ENCODE peak calls at places on chromosomes 4 and X, in six cellular contexts. One of them, this sample, is unnamed. For H3K9me3, the result is how much of the 10 kb centered on the place peaks cover.

GRCh38 chrX:135087867-135088266 is 32.5 kb downstream of the ETDB start:
- DNase-seq in OCI-LY7: no peak
- DNase-seq in neuronal stem cell: no peak
- DNase-seq in upper lobe of right lung: no peak
- DNase-seq in psoas muscle: no peak
- DNase-seq in AG04450: no peak
- DNase-seq in this sample: no peak

GRCh38 chr4:174626310-174627022 is 104.2 kb upstream of the HPGD start:
- DNase-seq in OCI-LY7: no peak
- DNase-seq in neuronal stem cell: no peak
- DNase-seq in upper lobe of right lung: no peak
- DNase-seq in psoas muscle: no peak
- DNase-seq in AG04450: no peak
- DNase-seq in this sample: no peak

GRCh38 chr4:90127223-90127705 is at the start of gene CCSER1:
- DNase-seq in OCI-LY7: no peak
- DNase-seq in neuronal stem cell: peak
- DNase-seq in upper lobe of right lung: peak
- DNase-seq in psoas muscle: peak
- DNase-seq in AG04450: no peak
- DNase-seq in this sample: peak

GRCh38 chrX:63275127-63275526 is 76.0 kb downstream of the SPIN4 start:
- DNase-seq in OCI-LY7: peak
- DNase-seq in neuronal stem cell: no peak
- DNase-seq in upper lobe of right lung: no peak
- DNase-seq in psoas muscle: no peak
- DNase-seq in AG04450: no peak
- DNase-seq in this sample: no peak

GRCh38 chrX:6574762-6575161 is 39.8 kb upstream of the VCX3A start:
- DNase-seq in OCI-LY7: peak
- DNase-seq in neuronal stem cell: no peak
- DNase-seq in upper lobe of right lung: no peak
- DNase-seq in psoas muscle: no peak
- DNase-seq in AG04450: no peak
- DNase-seq in this sample: no peak

GRCh38 chr4:37244583-37245390 is at the start of gene NWD2:
- DNase-seq in OCI-LY7: no peak
- DNase-seq in neuronal stem cell: peak
- DNase-seq in upper lobe of right lung: no peak
- DNase-seq in psoas muscle: no peak
- DNase-seq in AG04450: no peak
- DNase-seq in this sample: no peak

GRCh38 chr4:112982677-112983076 is 66.8 kb upstream of the ANK2 start:
- DNase-seq in OCI-LY7: no peak
- DNase-seq in neuronal stem cell: no peak
- DNase-seq in upper lobe of right lung: no peak
- DNase-seq in psoas muscle: no peak
- DNase-seq in AG04450: no peak
- DNase-seq in this sample: no peak

GRCh38 chr4:7771056-7771455 is 168.6 kb downstream of the AFAP1 start:
- DNase-seq in OCI-LY7: no peak
- DNase-seq in neuronal stem cell: no peak
- DNase-seq in upper lobe of right lung: peak
- DNase-seq in psoas muscle: no peak
- DNase-seq in AG04450: no peak
- DNase-seq in this sample: no peak

GRCh38 chrX:29040160-29040559 is 452.9 kb downstream of the IL1RAPL1 start:
- DNase-seq in OCI-LY7: no peak
- DNase-seq in neuronal stem cell: no peak
- DNase-seq in upper lobe of right lung: no peak
- DNase-seq in psoas muscle: no peak
- DNase-seq in AG04450: no peak
- DNase-seq in this sample: no peak

GRCh38 chr4:1356181-1356998 is 9.4 kb downstream of the UVSSA start:
- DNase-seq in OCI-LY7: peak
- DNase-seq in neuronal stem cell: peak
- DNase-seq in upper lobe of right lung: no peak
- DNase-seq in psoas muscle: peak
- DNase-seq in AG04450: no peak
- DNase-seq in this sample: peak

GRCh38 chr4:98728871-98729270 is 70.5 kb upstream of the TSPAN5 start:
- DNase-seq in OCI-LY7: no peak
- DNase-seq in neuronal stem cell: no peak
- DNase-seq in upper lobe of right lung: no peak
- DNase-seq in psoas muscle: no peak
- DNase-seq in AG04450: no peak
- DNase-seq in this sample: no peak
- H3K4me3 ChIP-seq in OCI-LY7: no peak
- H3K4me3 ChIP-seq in neuronal stem cell: no peak
- H3K4me3 ChIP-seq in upper lobe of right lung: no peak
- H3K4me3 ChIP-seq in psoas muscle: no peak
- H3K4me3 ChIP-seq in AG04450: no peak
- H3K4me3 ChIP-seq in this sample: no peak

GRCh38 chr4:168569909-168570276 is 73.0 kb downstream of the PALLD start:
- DNase-seq in OCI-LY7: no peak
- DNase-seq in neuronal stem cell: no peak
- DNase-seq in upper lobe of right lung: no peak
- DNase-seq in psoas muscle: no peak
- DNase-seq in AG04450: no peak
- DNase-seq in this sample: no peak
- H3K9me3 ChIP-seq in OCI-LY7: under half
- H3K9me3 ChIP-seq in neuronal stem cell: under half
- H3K9me3 ChIP-seq in upper lobe of right lung: under half
- H3K9me3 ChIP-seq in psoas muscle: under half
- H3K9me3 ChIP-seq in AG04450: under half
- H3K9me3 ChIP-seq in this sample: under half

GRCh38 chr4:86279247-86279960 is 80.4 kb downstream of the MAPK10 start:
- DNase-seq in OCI-LY7: no peak
- DNase-seq in neuronal stem cell: peak
- DNase-seq in upper lobe of right lung: no peak
- DNase-seq in psoas muscle: no peak
- DNase-seq in AG04450: no peak
- DNase-seq in this sample: no peak

GRCh38 chr4:86274642-86275041 is 85.2 kb downstream of the MAPK10 start:
- DNase-seq in OCI-LY7: no peak
- DNase-seq in neuronal stem cell: no peak
- DNase-seq in upper lobe of right lung: no peak
- DNase-seq in psoas muscle: no peak
- DNase-seq in AG04450: no peak
- DNase-seq in this sample: no peak

GRCh38 chr4:86283341-86283740 is 76.5 kb downstream of the MAPK10 start:
- DNase-seq in OCI-LY7: no peak
- DNase-seq in neuronal stem cell: no peak
- DNase-seq in upper lobe of right lung: no peak
- DNase-seq in psoas muscle: no peak
- DNase-seq in AG04450: no peak
- DNase-seq in this sample: no peak

GRCh38 chr4:86280246-86280645 is 79.6 kb downstream of the MAPK10 start:
- DNase-seq in OCI-LY7: no peak
- DNase-seq in neuronal stem cell: no peak
- DNase-seq in upper lobe of right lung: no peak
- DNase-seq in psoas muscle: no peak
- DNase-seq in AG04450: no peak
- DNase-seq in this sample: no peak
- H3K4me3 ChIP-seq in OCI-LY7: no peak
- H3K4me3 ChIP-seq in neuronal stem cell: no peak
- H3K4me3 ChIP-seq in upper lobe of right lung: no peak
- H3K4me3 ChIP-seq in psoas muscle: no peak
- H3K4me3 ChIP-seq in AG04450: no peak
- H3K4me3 ChIP-seq in this sample: no peak

DNA sequence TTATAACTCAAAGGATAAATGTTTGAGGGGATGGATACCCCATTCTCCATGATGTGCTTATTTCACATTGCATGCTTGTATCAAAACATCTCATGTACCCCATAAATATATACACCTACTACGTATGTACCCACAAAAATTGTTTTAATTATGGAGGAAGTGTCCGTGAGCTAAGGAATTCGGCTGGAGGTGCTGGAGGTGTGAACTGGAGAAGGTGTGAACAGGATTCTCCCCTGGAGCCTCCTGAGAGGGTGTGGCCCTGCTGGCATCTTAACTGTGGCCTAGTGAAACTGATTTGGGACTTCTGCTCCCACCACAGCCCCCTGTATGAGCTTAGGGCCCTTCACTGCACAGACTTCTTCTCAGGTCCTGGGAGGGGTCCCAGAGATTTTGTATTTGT is 23.4 kb downstream of the PNMA6E start:
- DNase-seq in OCI-LY7: no peak
- DNase-seq in neuronal stem cell: no peak
- DNase-seq in upper lobe of right lung: no peak
- DNase-seq in psoas muscle: no peak
- DNase-seq in AG04450: no peak
- DNase-seq in this sample: no peak
- H3K9me3 ChIP-seq in OCI-LY7: under half
- H3K9me3 ChIP-seq in neuronal stem cell: under half
- H3K9me3 ChIP-seq in upper lobe of right lung: under half
- H3K9me3 ChIP-seq in psoas muscle: under half
- H3K9me3 ChIP-seq in AG04450: under half
- H3K9me3 ChIP-seq in this sample: under half

DNA sequence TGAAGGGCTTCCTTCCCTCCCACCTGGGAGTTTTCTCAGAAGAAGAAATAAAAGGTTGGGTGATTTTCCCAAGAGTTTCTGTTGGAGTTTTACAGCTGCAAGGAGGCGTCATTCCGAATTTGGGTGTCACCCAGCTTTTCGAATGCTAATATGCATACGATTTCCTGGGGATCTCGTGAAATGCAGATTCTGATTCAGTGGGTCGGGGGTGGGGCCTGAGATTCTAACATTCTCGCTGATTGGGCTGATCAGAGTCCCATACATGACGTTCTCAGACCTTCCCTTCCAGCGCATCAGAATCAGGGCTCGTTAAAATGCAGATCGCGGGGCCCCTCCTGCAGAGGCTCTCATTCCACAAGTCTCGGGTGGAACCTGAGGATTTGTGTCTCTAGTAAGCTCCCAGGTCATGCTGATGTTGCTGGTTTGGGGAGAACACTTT is 125.8 kb upstream of the STX18 start:
- DNase-seq in OCI-LY7: no peak
- DNase-seq in neuronal stem cell: peak
- DNase-seq in upper lobe of right lung: no peak
- DNase-seq in psoas muscle: no peak
- DNase-seq in AG04450: no peak
- DNase-seq in this sample: no peak
- H3K4me3 ChIP-seq in OCI-LY7: no peak
- H3K4me3 ChIP-seq in neuronal stem cell: no peak
- H3K4me3 ChIP-seq in upper lobe of right lung: no peak
- H3K4me3 ChIP-seq in psoas muscle: no peak
- H3K4me3 ChIP-seq in AG04450: no peak
- H3K4me3 ChIP-seq in this sample: no peak

GRCh38 chrX:81868979-81869378 is 667.1 kb downstream of the SH3BGRL start:
- DNase-seq in OCI-LY7: no peak
- DNase-seq in neuronal stem cell: no peak
- DNase-seq in upper lobe of right lung: peak
- DNase-seq in psoas muscle: no peak
- DNase-seq in AG04450: no peak
- DNase-seq in this sample: no peak
- H3K9me3 ChIP-seq in OCI-LY7: under half
- H3K9me3 ChIP-seq in neuronal stem cell: under half
- H3K9me3 ChIP-seq in upper lobe of right lung: under half
- H3K9me3 ChIP-seq in psoas muscle: under half
- H3K9me3 ChIP-seq in AG04450: under half
- H3K9me3 ChIP-seq in this sample: under half

DNA sequence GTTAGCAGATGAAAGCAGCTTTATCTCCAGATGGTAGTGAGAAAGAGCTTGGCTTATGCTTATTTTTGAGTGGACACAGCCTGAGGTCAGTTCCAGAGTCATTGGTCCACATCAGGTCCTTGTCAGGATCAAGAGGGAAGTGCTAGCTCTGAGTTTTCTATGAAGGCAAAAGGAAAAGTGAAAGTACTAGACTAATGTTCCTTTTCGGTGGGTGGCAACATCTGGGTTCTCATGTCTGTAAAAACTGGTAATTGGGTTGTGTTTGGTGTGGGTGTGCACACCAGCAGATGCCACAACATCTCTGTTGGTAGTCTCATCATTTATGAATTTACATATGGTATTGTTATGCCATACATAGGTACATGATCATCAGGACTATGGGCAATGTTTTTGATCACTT is 210.5 kb downstream of the PWWP3B start:
- DNase-seq in OCI-LY7: no peak
- DNase-seq in neuronal stem cell: no peak
- DNase-seq in upper lobe of right lung: no peak
- DNase-seq in psoas muscle: no peak
- DNase-seq in AG04450: no peak
- DNase-seq in this sample: no peak
- H3K4me3 ChIP-seq in OCI-LY7: no peak
- H3K4me3 ChIP-seq in neuronal stem cell: no peak
- H3K4me3 ChIP-seq in upper lobe of right lung: no peak
- H3K4me3 ChIP-seq in psoas muscle: no peak
- H3K4me3 ChIP-seq in AG04450: no peak
- H3K4me3 ChIP-seq in this sample: no peak

DNA sequence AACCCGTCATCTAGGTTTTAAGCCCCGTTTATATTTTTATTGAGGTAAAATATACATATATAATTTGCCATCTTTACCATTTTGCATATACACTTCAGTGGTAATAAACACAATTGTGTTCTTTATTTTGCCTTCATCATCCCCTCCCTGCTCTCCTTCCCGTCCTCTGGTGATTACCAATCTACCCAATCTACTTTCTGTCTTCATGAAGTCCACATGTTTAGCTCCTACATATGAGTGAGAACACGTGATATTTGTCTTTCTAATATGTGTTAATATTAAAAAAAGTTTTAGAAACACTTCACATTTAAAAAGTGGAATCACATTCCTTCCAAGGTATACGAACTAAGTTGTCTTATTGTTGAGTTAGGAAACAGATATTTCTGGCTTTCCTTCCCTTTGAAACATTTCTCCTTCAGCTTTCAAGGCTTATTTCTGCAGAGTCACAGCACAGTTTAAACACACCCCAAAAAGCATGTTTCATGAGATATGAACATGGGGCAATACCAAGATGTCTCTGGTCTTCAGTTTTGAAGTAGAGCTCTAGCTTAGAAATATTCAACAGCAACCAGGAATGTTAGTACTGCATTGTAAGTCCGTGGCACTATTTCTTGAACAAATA is 35.9 kb downstream of the GYPA start:
- DNase-seq in OCI-LY7: no peak
- DNase-seq in neuronal stem cell: no peak
- DNase-seq in upper lobe of right lung: no peak
- DNase-seq in psoas muscle: no peak
- DNase-seq in AG04450: no peak
- DNase-seq in this sample: no peak
- H3K9me3 ChIP-seq in OCI-LY7: under half
- H3K9me3 ChIP-seq in neuronal stem cell: under half
- H3K9me3 ChIP-seq in upper lobe of right lung: under half
- H3K9me3 ChIP-seq in psoas muscle: under half
- H3K9me3 ChIP-seq in AG04450: under half
- H3K9me3 ChIP-seq in this sample: under half